ENCODE peak calls at places on chromosome 12, in nine cellular contexts. One of them, this sample, is unnamed.

GRCh38 chr12:6845395-6845794 is 4.7 kb downstream of the GNB3 start:
- DNase-seq in psoas muscle: no peak
- DNase-seq in fibroblast of mammary gland: no peak
- DNase-seq in kidney tubule cell: no peak
- DNase-seq in cerebellum: no peak
- DNase-seq in astrocyte of the cerebellum: no peak
- DNase-seq in myocyte: no peak
- DNase-seq in progenitor cell of endocrine pancreas: no peak
- DNase-seq in T-helper 9 cell: no peak
- DNase-seq in this sample: no peak

GRCh38 chr12:110600254-110600653 is 13.7 kb upstream of the TCTN1 start:
- DNase-seq in psoas muscle: no peak
- DNase-seq in fibroblast of mammary gland: peak; percentile 79
- DNase-seq in progenitor cell of endocrine pancreas: no peak
- DNase-seq in astrocyte of the cerebellum: no peak
- DNase-seq in cerebellum: peak; percentile 33
- DNase-seq in myocyte: peak; percentile 56
- DNase-seq in T-helper 9 cell: no peak
- DNase-seq in kidney tubule cell: peak; percentile 51
- DNase-seq in this sample: no peak

GRCh38 chr12:65655074-65655493 is 169.2 kb upstream of the HMGA2 start:
- DNase-seq in progenitor cell of endocrine pancreas: no peak
- DNase-seq in fibroblast of mammary gland: peak; percentile 92
- DNase-seq in astrocyte of the cerebellum: no peak
- DNase-seq in cerebellum: no peak
- DNase-seq in T-helper 9 cell: no peak
- DNase-seq in myocyte: no peak
- DNase-seq in kidney tubule cell: peak; percentile 45
- DNase-seq in psoas muscle: no peak
- DNase-seq in this sample: no peak

GRCh38 chr12:124391340-124392261 is 96.7 kb downstream of the RFLNA start:
- DNase-seq in astrocyte of the cerebellum: no peak
- DNase-seq in T-helper 9 cell: peak; percentile 17
- DNase-seq in progenitor cell of endocrine pancreas: no peak
- DNase-seq in myocyte: no peak
- DNase-seq in fibroblast of mammary gland: peak; percentile 67
- DNase-seq in kidney tubule cell: peak; percentile 86
- DNase-seq in psoas muscle: peak; percentile 75
- DNase-seq in cerebellum: no peak
- DNase-seq in this sample: no peak

GRCh38 chr12:64457036-64457435 is 5.1 kb downstream of the TBK1 start:
- DNase-seq in T-helper 9 cell: no peak
- DNase-seq in kidney tubule cell: no peak
- DNase-seq in psoas muscle: no peak
- DNase-seq in astrocyte of the cerebellum: no peak
- DNase-seq in progenitor cell of endocrine pancreas: no peak
- DNase-seq in fibroblast of mammary gland: peak; percentile 47
- DNase-seq in myocyte: no peak
- DNase-seq in cerebellum: no peak
- DNase-seq in this sample: no peak

GRCh38 chr12:12229556-12230092 is 37.2 kb downstream of the LRP6 start:
- DNase-seq in astrocyte of the cerebellum: no peak
- DNase-seq in myocyte: no peak
- DNase-seq in T-helper 9 cell: no peak
- DNase-seq in cerebellum: no peak
- DNase-seq in kidney tubule cell: no peak
- DNase-seq in fibroblast of mammary gland: peak; percentile 32
- DNase-seq in psoas muscle: no peak
- DNase-seq in progenitor cell of endocrine pancreas: no peak
- DNase-seq in this sample: no peak

GRCh38 chr12:69068431-69068830 is 135.5 kb upstream of the CPM start:
- DNase-seq in fibroblast of mammary gland: peak; percentile 78
- DNase-seq in cerebellum: no peak
- DNase-seq in kidney tubule cell: peak; percentile 99
- DNase-seq in psoas muscle: no peak
- DNase-seq in astrocyte of the cerebellum: no peak
- DNase-seq in myocyte: no peak
- DNase-seq in progenitor cell of endocrine pancreas: no peak
- DNase-seq in T-helper 9 cell: no peak
- DNase-seq in this sample: peak; percentile 29

GRCh38 chr12:12425616-12426015 is 68.7 kb downstream of the BORCS5 start:
- DNase-seq in T-helper 9 cell: no peak
- DNase-seq in psoas muscle: no peak
- DNase-seq in kidney tubule cell: no peak
- DNase-seq in progenitor cell of endocrine pancreas: no peak
- DNase-seq in myocyte: no peak
- DNase-seq in fibroblast of mammary gland: peak; percentile 15
- DNase-seq in cerebellum: no peak
- DNase-seq in astrocyte of the cerebellum: no peak
- DNase-seq in this sample: peak; percentile 39

GRCh38 chr12:121637231-121637914 is 11.0 kb downstream of the ORAI1 start:
- DNase-seq in psoas muscle: no peak
- DNase-seq in cerebellum: no peak
- DNase-seq in T-helper 9 cell: peak; percentile 24
- DNase-seq in kidney tubule cell: no peak
- DNase-seq in astrocyte of the cerebellum: no peak
- DNase-seq in myocyte: no peak
- DNase-seq in fibroblast of mammary gland: no peak
- DNase-seq in progenitor cell of endocrine pancreas: no peak
- DNase-seq in this sample: no peak

GRCh38 chr12:65306603-65307501 is 28.4 kb downstream of the MSRB3 start:
- DNase-seq in kidney tubule cell: peak; percentile 69
- DNase-seq in astrocyte of the cerebellum: no peak
- DNase-seq in cerebellum: peak; percentile 28
- DNase-seq in progenitor cell of endocrine pancreas: no peak
- DNase-seq in psoas muscle: peak; percentile 15
- DNase-seq in myocyte: peak; percentile 47
- DNase-seq in fibroblast of mammary gland: peak; percentile 74
- DNase-seq in T-helper 9 cell: no peak
- DNase-seq in this sample: peak; percentile 46

GRCh38 chr12:104282109-104282508 is 21.4 kb upstream of the EID3 start:
- DNase-seq in fibroblast of mammary gland: no peak
- DNase-seq in cerebellum: no peak
- DNase-seq in T-helper 9 cell: no peak
- DNase-seq in progenitor cell of endocrine pancreas: no peak
- DNase-seq in astrocyte of the cerebellum: no peak
- DNase-seq in kidney tubule cell: peak; percentile 4
- DNase-seq in myocyte: no peak
- DNase-seq in psoas muscle: no peak
- DNase-seq in this sample: no peak

GRCh38 chr12:49933793-49934192 is 16.7 kb upstream of the AQP2 start:
- DNase-seq in psoas muscle: no peak
- DNase-seq in T-helper 9 cell: no peak
- DNase-seq in progenitor cell of endocrine pancreas: no peak
- DNase-seq in fibroblast of mammary gland: peak; percentile 56
- DNase-seq in astrocyte of the cerebellum: peak; percentile 22
- DNase-seq in cerebellum: no peak
- DNase-seq in myocyte: peak; percentile 65
- DNase-seq in kidney tubule cell: no peak
- DNase-seq in this sample: no peak

GRCh38 chr12:42086021-42086420 is 58.7 kb downstream of the GXYLT1 start:
- DNase-seq in kidney tubule cell: no peak
- DNase-seq in astrocyte of the cerebellum: peak; percentile 18
- DNase-seq in cerebellum: no peak
- DNase-seq in fibroblast of mammary gland: peak; percentile 31
- DNase-seq in progenitor cell of endocrine pancreas: no peak
- DNase-seq in myocyte: peak; percentile 62
- DNase-seq in psoas muscle: no peak
- DNase-seq in T-helper 9 cell: no peak
- DNase-seq in this sample: no peak

GRCh38 chr12:104387190-104387589 is 69.6 kb upstream of the CHST11 start:
- DNase-seq in psoas muscle: no peak
- DNase-seq in cerebellum: no peak
- DNase-seq in T-helper 9 cell: no peak
- DNase-seq in astrocyte of the cerebellum: peak; percentile 5
- DNase-seq in fibroblast of mammary gland: peak; percentile 23
- DNase-seq in progenitor cell of endocrine pancreas: no peak
- DNase-seq in kidney tubule cell: peak; percentile 37
- DNase-seq in myocyte: no peak
- DNase-seq in this sample: no peak

GRCh38 chr12:22333186-22333745 is 1.2 kb downstream of the ST8SIA1 start:
- DNase-seq in fibroblast of mammary gland: peak; percentile 86
- DNase-seq in cerebellum: no peak
- DNase-seq in myocyte: no peak
- DNase-seq in kidney tubule cell: no peak
- DNase-seq in psoas muscle: no peak
- DNase-seq in progenitor cell of endocrine pancreas: no peak
- DNase-seq in T-helper 9 cell: no peak
- DNase-seq in astrocyte of the cerebellum: no peak
- DNase-seq in this sample: no peak

GRCh38 chr12:74337951-74338350 is 199.7 kb upstream of the ATXN7L3B start:
- DNase-seq in kidney tubule cell: peak; percentile 72
- DNase-seq in psoas muscle: no peak
- DNase-seq in cerebellum: no peak
- DNase-seq in progenitor cell of endocrine pancreas: no peak
- DNase-seq in fibroblast of mammary gland: peak; percentile 70
- DNase-seq in astrocyte of the cerebellum: no peak
- DNase-seq in T-helper 9 cell: no peak
- DNase-seq in myocyte: no peak
- DNase-seq in this sample: peak; percentile 30

GRCh38 chr12:70557583-70558263 is 79.5 kb downstream of the PTPRB start:
- DNase-seq in fibroblast of mammary gland: no peak
- DNase-seq in T-helper 9 cell: no peak
- DNase-seq in psoas muscle: no peak
- DNase-seq in astrocyte of the cerebellum: no peak
- DNase-seq in cerebellum: no peak
- DNase-seq in myocyte: no peak
- DNase-seq in kidney tubule cell: no peak
- DNase-seq in progenitor cell of endocrine pancreas: no peak
- DNase-seq in this sample: no peak

GRCh38 chr12:79858518-79858917 is 76.4 kb downstream of the PPP1R12A start:
- DNase-seq in cerebellum: no peak
- DNase-seq in psoas muscle: no peak
- DNase-seq in T-helper 9 cell: no peak
- DNase-seq in fibroblast of mammary gland: no peak
- DNase-seq in myocyte: no peak
- DNase-seq in astrocyte of the cerebellum: no peak
- DNase-seq in kidney tubule cell: no peak
- DNase-seq in progenitor cell of endocrine pancreas: no peak
- DNase-seq in this sample: no peak